ENCODE peak calls at places on chromosomes 11 and 22, in six cellular contexts. One of them, this sample, is unnamed.

GRCh38 chr11:109956124-109956793 is 136.9 kb upstream of the ZC3H12C start:
- DNase-seq in GM19239: no peak
- DNase-seq in choroid plexus epithelial cell: no peak
- DNase-seq in AG04450: no peak
- DNase-seq in HTR-8/SVneo: no peak
- DNase-seq in heart left ventricle: no peak
- DNase-seq in this sample: no peak

GRCh38 chr11:68266121-68266891 is 5.5 kb downstream of the C11orf24 start:
- DNase-seq in GM19239: peak
- DNase-seq in choroid plexus epithelial cell: no peak
- DNase-seq in AG04450: no peak
- DNase-seq in HTR-8/SVneo: no peak
- DNase-seq in heart left ventricle: no peak
- DNase-seq in this sample: no peak

GRCh38 chr11:69339916-69340565 is 46.1 kb downstream of the MYEOV start:
- DNase-seq in GM19239: no peak
- DNase-seq in choroid plexus epithelial cell: no peak
- DNase-seq in AG04450: no peak
- DNase-seq in HTR-8/SVneo: no peak
- DNase-seq in heart left ventricle: no peak
- DNase-seq in this sample: no peak

GRCh38 chr11:130638624-130639023 is 190.2 kb downstream of the ADAMTS15 start:
- DNase-seq in GM19239: no peak
- DNase-seq in choroid plexus epithelial cell: no peak
- DNase-seq in AG04450: no peak
- DNase-seq in HTR-8/SVneo: no peak
- DNase-seq in heart left ventricle: no peak
- DNase-seq in this sample: no peak

GRCh38 chr11:3036419-3036818 is 20.8 kb downstream of the CARS1 start:
- DNase-seq in GM19239: no peak
- DNase-seq in choroid plexus epithelial cell: no peak
- DNase-seq in AG04450: no peak
- DNase-seq in HTR-8/SVneo: no peak
- DNase-seq in heart left ventricle: no peak
- DNase-seq in this sample: no peak

GRCh38 chr11:58075781-58076180 is 45.0 kb downstream of the OR6Q1 start:
- DNase-seq in GM19239: no peak
- DNase-seq in choroid plexus epithelial cell: no peak
- DNase-seq in AG04450: no peak
- DNase-seq in HTR-8/SVneo: no peak
- DNase-seq in heart left ventricle: no peak
- DNase-seq in this sample: no peak

GRCh38 chr22:37519268-37520195 is at the start of gene CARD10:
- DNase-seq in GM19239: no peak
- DNase-seq in choroid plexus epithelial cell: no peak
- DNase-seq in AG04450: no peak
- DNase-seq in HTR-8/SVneo: no peak
- DNase-seq in heart left ventricle: peak
- DNase-seq in this sample: no peak

GRCh38 chr11:69656536-69657455 is 15.8 kb downstream of the CCND1 start:
- DNase-seq in GM19239: no peak
- DNase-seq in choroid plexus epithelial cell: no peak
- DNase-seq in AG04450: no peak
- DNase-seq in HTR-8/SVneo: no peak
- DNase-seq in heart left ventricle: no peak
- DNase-seq in this sample: no peak

GRCh38 chr11:86099727-86100320 is 30.9 kb upstream of the PICALM start:
- DNase-seq in GM19239: no peak
- DNase-seq in choroid plexus epithelial cell: peak
- DNase-seq in AG04450: no peak
- DNase-seq in HTR-8/SVneo: peak
- DNase-seq in heart left ventricle: no peak
- DNase-seq in this sample: no peak

GRCh38 chr11:32052218-32052617 is 38.7 kb upstream of the RCN1 start:
- DNase-seq in GM19239: peak
- DNase-seq in choroid plexus epithelial cell: peak
- DNase-seq in AG04450: peak
- DNase-seq in HTR-8/SVneo: peak
- DNase-seq in heart left ventricle: peak
- DNase-seq in this sample: peak

GRCh38 chr11:115548878-115549528 is 44.8 kb upstream of the CADM1 start:
- DNase-seq in GM19239: no peak
- DNase-seq in choroid plexus epithelial cell: no peak
- DNase-seq in AG04450: no peak
- DNase-seq in HTR-8/SVneo: no peak
- DNase-seq in heart left ventricle: no peak
- DNase-seq in this sample: no peak

GRCh38 chr11:45997599-45997998 is 75.1 kb downstream of the LARGE2 start:
- DNase-seq in GM19239: no peak
- DNase-seq in choroid plexus epithelial cell: no peak
- DNase-seq in AG04450: no peak
- DNase-seq in HTR-8/SVneo: no peak
- DNase-seq in heart left ventricle: no peak
- DNase-seq in this sample: no peak

GRCh38 chr11:1625541-1625940 is 3.6 kb upstream of the KRTAP5-4 start:
- DNase-seq in GM19239: no peak
- DNase-seq in choroid plexus epithelial cell: no peak
- DNase-seq in AG04450: no peak
- DNase-seq in HTR-8/SVneo: no peak
- DNase-seq in heart left ventricle: no peak
- DNase-seq in this sample: no peak

GRCh38 chr11:95485115-95485900 is 254.3 kb upstream of the SESN3 start:
- DNase-seq in GM19239: no peak
- DNase-seq in choroid plexus epithelial cell: peak
- DNase-seq in AG04450: no peak
- DNase-seq in HTR-8/SVneo: no peak
- DNase-seq in heart left ventricle: no peak
- DNase-seq in this sample: no peak

GRCh38 chr11:20097319-20098221 is 62.7 kb downstream of the DBX1 start:
- DNase-seq in GM19239: no peak
- DNase-seq in choroid plexus epithelial cell: peak
- DNase-seq in AG04450: no peak
- DNase-seq in HTR-8/SVneo: peak
- DNase-seq in heart left ventricle: no peak
- DNase-seq in this sample: peak

GRCh38 chr11:18790820-18791174 is 801 bp downstream of the PTPN5 start:
- DNase-seq in GM19239: no peak
- DNase-seq in choroid plexus epithelial cell: no peak
- DNase-seq in AG04450: no peak
- DNase-seq in HTR-8/SVneo: no peak
- DNase-seq in heart left ventricle: no peak
- DNase-seq in this sample: no peak

GRCh38 chr11:680476-680875 is 14.5 kb downstream of the DEAF1 start:
- DNase-seq in GM19239: no peak
- DNase-seq in choroid plexus epithelial cell: no peak
- DNase-seq in AG04450: no peak
- DNase-seq in HTR-8/SVneo: no peak
- DNase-seq in heart left ventricle: peak
- DNase-seq in this sample: no peak

GRCh38 chr11:11420512-11420911 is 67.5 kb upstream of the CSNK2A3 start:
- DNase-seq in GM19239: no peak
- DNase-seq in choroid plexus epithelial cell: no peak
- DNase-seq in AG04450: no peak
- DNase-seq in HTR-8/SVneo: no peak
- DNase-seq in heart left ventricle: peak
- DNase-seq in this sample: no peak

GRCh38 chr11:18106688-18107087 is 806 bp upstream of the SAAL1 start:
- DNase-seq in GM19239: no peak
- DNase-seq in choroid plexus epithelial cell: no peak
- DNase-seq in AG04450: no peak
- DNase-seq in HTR-8/SVneo: no peak
- DNase-seq in heart left ventricle: no peak
- DNase-seq in this sample: no peak

GRCh38 chr11:1257916-1258315 is 35.0 kb downstream of the MUC5B start:
- DNase-seq in GM19239: no peak
- DNase-seq in choroid plexus epithelial cell: no peak
- DNase-seq in AG04450: no peak
- DNase-seq in HTR-8/SVneo: no peak
- DNase-seq in heart left ventricle: no peak
- DNase-seq in this sample: no peak

GRCh38 chr11:93039841-93040240 is 70.4 kb downstream of the MTNR1B start:
- DNase-seq in GM19239: no peak
- DNase-seq in choroid plexus epithelial cell: peak
- DNase-seq in AG04450: no peak
- DNase-seq in HTR-8/SVneo: no peak
- DNase-seq in heart left ventricle: no peak
- DNase-seq in this sample: no peak

GRCh38 chr11:72629266-72629665 is 45.0 kb downstream of the PDE2A start:
- DNase-seq in GM19239: no peak
- DNase-seq in choroid plexus epithelial cell: no peak
- DNase-seq in AG04450: no peak
- DNase-seq in HTR-8/SVneo: no peak
- DNase-seq in heart left ventricle: peak
- DNase-seq in this sample: no peak

GRCh38 chr22:49481651-49482399 is 345.8 kb downstream of the BRD1 start:
- DNase-seq in GM19239: no peak
- DNase-seq in choroid plexus epithelial cell: no peak
- DNase-seq in AG04450: no peak
- DNase-seq in HTR-8/SVneo: no peak
- DNase-seq in heart left ventricle: no peak
- DNase-seq in this sample: no peak

GRCh38 chr22:38406617-38407016 is 48.4 kb downstream of the KCNJ4 start:
- DNase-seq in GM19239: no peak
- DNase-seq in choroid plexus epithelial cell: peak
- DNase-seq in AG04450: peak
- DNase-seq in HTR-8/SVneo: no peak
- DNase-seq in heart left ventricle: no peak
- DNase-seq in this sample: no peak

GRCh38 chr11:47179655-47179991 is 2.9 kb upstream of the ARFGAP2 start:
- DNase-seq in GM19239: peak
- DNase-seq in choroid plexus epithelial cell: peak
- DNase-seq in AG04450: no peak
- DNase-seq in HTR-8/SVneo: peak
- DNase-seq in heart left ventricle: no peak
- DNase-seq in this sample: no peak

GRCh38 chr11:112728716-112729115 is 232.5 kb upstream of the NCAM1 start:
- DNase-seq in GM19239: no peak
- DNase-seq in choroid plexus epithelial cell: no peak
- DNase-seq in AG04450: no peak
- DNase-seq in HTR-8/SVneo: no peak
- DNase-seq in heart left ventricle: no peak
- DNase-seq in this sample: no peak

GRCh38 chr22:26631282-26631681 is 9.5 kb downstream of the CRYBA4 start:
- DNase-seq in GM19239: no peak
- DNase-seq in choroid plexus epithelial cell: no peak
- DNase-seq in AG04450: no peak
- DNase-seq in HTR-8/SVneo: no peak
- DNase-seq in heart left ventricle: no peak
- DNase-seq in this sample: no peak

GRCh38 chr22:22143448-22143847 is 101.1 kb upstream of the VPREB1 start:
- DNase-seq in GM19239: no peak
- DNase-seq in choroid plexus epithelial cell: no peak
- DNase-seq in AG04450: no peak
- DNase-seq in HTR-8/SVneo: no peak
- DNase-seq in heart left ventricle: no peak
- DNase-seq in this sample: no peak

GRCh38 chr11:73266644-73267015 is 5.5 kb upstream of the P2RY6 start:
- DNase-seq in GM19239: no peak
- DNase-seq in choroid plexus epithelial cell: no peak
- DNase-seq in AG04450: no peak
- DNase-seq in HTR-8/SVneo: no peak
- DNase-seq in heart left ventricle: no peak
- DNase-seq in this sample: no peak

GRCh38 chr11:68012843-68013610 is 2.9 kb downstream of the ALDH3B1 start:
- DNase-seq in GM19239: no peak
- DNase-seq in choroid plexus epithelial cell: peak
- DNase-seq in AG04450: peak
- DNase-seq in HTR-8/SVneo: peak
- DNase-seq in heart left ventricle: no peak
- DNase-seq in this sample: peak

GRCh38 chr11:44671234-44671633 is 55.5 kb upstream of the TSPAN18 start:
- DNase-seq in GM19239: no peak
- DNase-seq in choroid plexus epithelial cell: no peak
- DNase-seq in AG04450: no peak
- DNase-seq in HTR-8/SVneo: no peak
- DNase-seq in heart left ventricle: no peak
- DNase-seq in this sample: no peak

GRCh38 chr11:1199689-1200610 is 22.9 kb upstream of the MUC5B start:
- DNase-seq in GM19239: no peak
- DNase-seq in choroid plexus epithelial cell: no peak
- DNase-seq in AG04450: no peak
- DNase-seq in HTR-8/SVneo: no peak
- DNase-seq in heart left ventricle: peak
- DNase-seq in this sample: no peak